ENCODE peak calls at places on chromosomes 12 and 14, in six cellular contexts. G, V, A, L, E and R are unnamed samples.

GRCh38 chr12:133130808-133131128 is 341 bp downstream of the ZNF10 start:
- DNase-seq in E (no peak), G (peak; percentile 26), V (peak; percentile 64), L (peak; percentile 45), A (no peak), R (peak; percentile 69)

GRCh38 chr12:58819945-58820344 is 100.4 kb downstream of the LRIG3 start:
- DNase-seq in E (no peak), G (no peak), V (no peak), A (no peak), L (no peak), R (no peak)

GRCh38 chr12:807041-807717 is 54.8 kb downstream of the WNK1 start:
- DNase-seq in V (no peak), A (no peak), E (no peak), L (no peak), G (no peak), R (no peak)

GRCh38 chr12:62907067-62907466 is 27.9 kb downstream of the PPM1H start:
- DNase-seq in A (no peak), L (no peak), E (no peak), G (no peak), V (no peak), R (no peak)

GRCh38 chr14:31297701-31298344 is 90.2 kb upstream of the HECTD1 start:
- DNase-seq in A (peak; percentile 38), L (no peak), G (no peak), E (no peak), V (no peak), R (no peak)

GRCh38 chr12:92478692-92479091 is 224.1 kb upstream of the PLEKHG7 start:
- DNase-seq in V (no peak), A (no peak), L (no peak), E (no peak), G (no peak), R (no peak)

GRCh38 chr12:104929368-104929767 is 28.7 kb downstream of the SLC41A2 start:
- DNase-seq in E (no peak), V (no peak), L (no peak), G (no peak), A (no peak), R (no peak)

GRCh38 chr12:13857750-13858149 is 123.7 kb downstream of the GRIN2B start:
- DNase-seq in V (no peak), A (no peak), G (no peak), L (no peak), E (no peak), R (no peak)

GRCh38 chr14:101173698-101174521 is 270.4 kb upstream of the RTL1 start:
- DNase-seq in L (no peak), G (no peak), E (no peak), V (no peak), A (no peak), R (peak; percentile 46)

GRCh38 chr12:29681996-29682534 is 101.7 kb downstream of the TMTC1 start:
- DNase-seq in V (no peak), G (no peak), E (no peak), L (no peak), A (peak; percentile 11), R (no peak)

GRCh38 chr12:120495189-120495722 is 657 bp upstream of the DYNLL1 start:
- DNase-seq in V (no peak), E (no peak), L (peak; percentile 14), G (no peak), A (no peak), R (no peak)

GRCh38 chr12:109255377-109255776 is 53.7 kb downstream of the FOXN4 start:
- DNase-seq in E (peak; percentile 33), V (no peak), G (no peak), A (no peak), L (no peak), R (no peak)

GRCh38 chr12:117507547-117507946 is 146.1 kb upstream of the NOS1 start:
- DNase-seq in E (no peak), A (no peak), G (no peak), V (no peak), L (no peak), R (no peak)

GRCh38 chr12:132170094-132170636 is 25.9 kb downstream of the NOC4L start:
- DNase-seq in G (peak; percentile 11), A (peak; percentile 95), V (peak; percentile 17), L (no peak), E (peak; percentile 69), R (peak; percentile 60)

GRCh38 chr12:23813206-23813605 is 136.3 kb downstream of the SOX5 start:
- DNase-seq in G (no peak), E (no peak), V (no peak), A (no peak), L (no peak), R (no peak)

GRCh38 chr14:28344381-28344780 is 422.2 kb upstream of the FOXG1 start:
- DNase-seq in G (no peak), A (peak; percentile 19), E (no peak), V (no peak), L (no peak), R (no peak)

GRCh38 chr14:51491036-51491545 is 160.6 kb upstream of the FRMD6 start:
- DNase-seq in V (no peak), G (no peak), L (no peak), E (no peak), A (no peak), R (no peak)

GRCh38 chr14:57299511-57299910 is 30.7 kb downstream of the AP5M1 start:
- DNase-seq in A (no peak), E (no peak), L (no peak), G (no peak), V (no peak), R (no peak)

GRCh38 chr14:106790189-106791036 is 1264.0 kb downstream of the TMEM121 start:
- DNase-seq in L (no peak), A (no peak), G (peak; percentile 44), V (peak; percentile 90), E (peak; percentile 73), R (peak; percentile 88)

GRCh38 chr14:81710232-81710845 is 176.7 kb upstream of the SEL1L start:
- DNase-seq in V (no peak), L (peak; percentile 62), A (no peak), G (no peak), E (peak; percentile 61), R (no peak)

GRCh38 chr12:2613674-2614073 is 181.1 kb upstream of the FKBP4 start:
- DNase-seq in E (peak; percentile 66), V (no peak), G (no peak), A (peak; percentile 97), L (no peak), R (no peak)

GRCh38 chr14:101843665-101844064 is 82.2 kb downstream of the PPP2R5C start:
- DNase-seq in E (no peak), A (no peak), L (no peak), G (no peak), V (no peak), R (no peak)

GRCh38 chr12:117273091-117273490 is 82.8 kb upstream of the FBXO21 start:
- DNase-seq in E (peak; percentile 48), L (no peak), V (no peak), A (no peak), G (no peak), R (no peak)

GRCh38 chr14:99946652-99947489 is 118.4 kb upstream of the EVL start:
- DNase-seq in E (peak; percentile 51), L (peak; percentile 64), A (no peak), G (no peak), V (peak; percentile 63), R (no peak)

GRCh38 chr14:72745991-72746980 is 147.6 kb downstream of the DPF3 start:
- DNase-seq in G (no peak), E (no peak), A (peak; percentile 81), V (no peak), L (no peak), R (no peak)

GRCh38 chr12:119956047-119956446 is 33.0 kb upstream of the BICDL1 start:
- DNase-seq in V (no peak), E (no peak), A (no peak), L (no peak), G (no peak), R (no peak)

GRCh38 chr12:11710431-11710830 is 61.0 kb downstream of the ETV6 start:
- DNase-seq in L (no peak), E (no peak), A (no peak), G (no peak), V (no peak), R (no peak)

GRCh38 chr14:28751467-28752058 is 15.0 kb upstream of the FOXG1 start:
- DNase-seq in L (peak; percentile 84), E (peak; percentile 74), A (peak; percentile 39), G (no peak), V (no peak), R (no peak)

GRCh38 chr14:99918781-99919180 is 125.6 kb downstream of the EML1 start:
- DNase-seq in E (no peak), A (no peak), G (no peak), L (no peak), V (no peak), R (no peak)

GRCh38 chr12:110270125-110270962 is 10.7 kb upstream of the ATP2A2 start:
- DNase-seq in L (peak; percentile 62), A (peak; percentile 37), G (peak; percentile 55), V (no peak), E (peak; percentile 87), R (no peak)

GRCh38 chr12:12794686-12795085 is 9.2 kb downstream of the APOLD1 start:
- DNase-seq in G (no peak), A (no peak), L (no peak), E (no peak), V (no peak), R (no peak)

GRCh38 chr12:58654021-58654420 is 266.3 kb downstream of the LRIG3 start:
- DNase-seq in V (no peak), E (no peak), A (no peak), L (no peak), G (no peak), R (no peak)

GRCh38 chr14:76412501-76412900 is 36.6 kb downstream of the ESRRB start:
- DNase-seq in G (no peak), L (no peak), V (no peak), E (no peak), A (no peak), R (no peak)

GRCh38 chr12:106135781-106136180 is 3.0 kb downstream of the NUAK1 start:
- DNase-seq in L (no peak), E (no peak), G (no peak), A (no peak), V (no peak), R (no peak)
- H3K4me3 ChIP-seq in L (no peak overlapping the region), E (no peak overlapping the region), G (peak overlapping the region; percentile 95), A (peak overlapping the region; percentile 47), V (no peak overlapping the region), R (peak overlapping the region; percentile 66)

GRCh38 chr12:22038734-22039133 is 7.3 kb upstream of the CMAS start:
- DNase-seq in A (no peak), E (no peak), V (no peak), L (no peak), G (no peak), R (no peak)
- H3K36me3 ChIP-seq in A (no peaks in the 10 kb centered on the region), E (no peaks in the 10 kb centered on the region), V (no peaks in the 10 kb centered on the region), L (no peaks in the 10 kb centered on the region), G (no peaks in the 10 kb centered on the region), R (no peaks in the 10 kb centered on the region)

GRCh38 chr14:104865631-104866441 is 768 bp downstream of the CEP170B start:
- DNase-seq in L (peak; percentile 67), E (peak; percentile 63), A (peak; percentile 54), G (peak; percentile 65), V (peak; percentile 86), R (peak; percentile 87)
- H3K4me3 ChIP-seq in L (peak overlapping the region; percentile 59), E (peak overlapping the region; percentile 76), A (peak overlapping the region; percentile 59), G (peak overlapping the region; percentile 72), V (peak overlapping the region; percentile 61), R (peak overlapping the region; percentile 61)

DNA sequence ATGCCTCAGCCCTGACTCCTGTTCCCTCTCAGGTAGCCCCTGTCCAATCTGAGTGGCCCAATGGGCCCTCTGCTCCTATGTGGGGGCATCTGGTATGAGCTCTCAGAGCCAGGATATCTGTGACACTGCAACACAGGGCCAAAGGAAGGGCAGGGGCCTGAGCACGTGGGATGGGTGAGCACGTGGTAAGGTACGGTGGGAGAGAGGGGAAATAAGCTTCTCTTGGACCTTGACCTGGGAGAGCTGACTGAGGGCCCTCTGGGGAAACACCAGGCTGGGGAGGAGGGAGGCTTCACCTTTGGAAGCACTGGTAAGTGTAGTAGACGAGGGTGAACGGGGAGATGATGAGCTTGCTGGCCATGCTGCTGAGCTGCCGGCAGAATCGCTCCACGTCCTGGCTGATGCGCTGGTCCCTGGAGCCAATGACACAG is 6.7 kb downstream of the ABCD4 start:
- DNase-seq in L (no peak), A (no peak), V (no peak), G (no peak), E (no peak), R (no peak)
- H3K36me3 ChIP-seq in L (peaks cover 27% of the 10 kb centered on the region), A (peaks cover 26% of the 10 kb centered on the region), V (no peaks in the 10 kb centered on the region), G (peaks cover 72% of the 10 kb centered on the region), E (peaks cover 11% of the 10 kb centered on the region), R (peaks cover 70% of the 10 kb centered on the region)